ENCODE peak calls at places on chromosomes 2 and 18, in seven cellular contexts. S, H, M, I, G, T and C are unnamed samples. For H3K9me3, the result is how much of the 10 kb centered on the place peaks cover.

GRCh38 chr2:177348735-177349693 is 43.6 kb upstream of the AGPS start:
- DNase-seq in S (no peak), H (no peak), M (no peak), I (no peak), G (no peak), T (no peak), C (no peak)

GRCh38 chr2:8412082-8412481 is 269.8 kb upstream of the ID2 start:
- DNase-seq in S (no peak), H (no peak), M (no peak), I (no peak), G (peak), T (no peak), C (no peak)

GRCh38 chr2:28623582-28624405 is 127.8 kb upstream of the PPP1CB start:
- DNase-seq in S (no peak), H (no peak), M (no peak), I (no peak), G (no peak), T (peak), C (no peak)

GRCh38 chr2:230335461-230335863 is 8.5 kb downstream of the SP140L start:
- DNase-seq in S (no peak), H (no peak), M (no peak), I (no peak), G (peak), T (no peak), C (no peak)

GRCh38 chr18:10015288-10015701 is 101.5 kb downstream of the VAPA start:
- DNase-seq in S (no peak), H (no peak), M (no peak), I (no peak), G (peak), T (no peak), C (no peak)

GRCh38 chr2:102809291-102810189 is 47.7 kb downstream of the TMEM182 start:
- DNase-seq in S (no peak), H (no peak), M (no peak), I (no peak), G (no peak), T (no peak), C (no peak)

GRCh38 chr2:121596221-121597080 is 52.8 kb downstream of the CLASP1 start:
- DNase-seq in S (no peak), H (no peak), M (no peak), I (no peak), G (peak), T (no peak), C (no peak)

GRCh38 chr2:25050128-25050527 is 8.3 kb downstream of the EFR3B start:
- DNase-seq in S (no peak), H (no peak), M (no peak), I (no peak), G (no peak), T (no peak), C (no peak)

GRCh38 chr2:203463176-203463797 is 71.8 kb downstream of the RAPH1 start:
- DNase-seq in S (no peak), H (no peak), M (no peak), I (no peak), G (no peak), T (no peak), C (no peak)

GRCh38 chr2:69843993-69844392 is 14.5 kb downstream of the GMCL1 start:
- DNase-seq in S (no peak), H (no peak), M (no peak), I (no peak), G (no peak), T (no peak), C (no peak)

GRCh38 chr2:227653419-227653818 is 13.2 kb upstream of the SCYGR5 start:
- DNase-seq in S (no peak), H (no peak), M (no peak), I (no peak), G (peak), T (no peak), C (no peak)

GRCh38 chr2:153416071-153416470 is 62.5 kb downstream of the RPRM start:
- DNase-seq in S (no peak), H (no peak), M (no peak), I (no peak), G (no peak), T (no peak), C (no peak)

GRCh38 chr2:145961846-145962245 is 1441.9 kb upstream of the ZEB2 start:
- DNase-seq in S (no peak), H (no peak), M (no peak), I (no peak), G (no peak), T (no peak), C (no peak)

GRCh38 chr2:120650022-120650644 is 85.5 kb upstream of the GLI2 start:
- DNase-seq in S (no peak), H (no peak), M (no peak), I (no peak), G (peak), T (no peak), C (no peak)

GRCh38 chr2:64284751-64285150 is 140.5 kb upstream of the PELI1 start:
- DNase-seq in S (no peak), H (no peak), M (no peak), I (no peak), G (no peak), T (no peak), C (no peak)

GRCh38 chr2:22601007-22601406 is 784.0 kb upstream of the KLHL29 start:
- DNase-seq in S (no peak), H (no peak), M (no peak), I (no peak), G (no peak), T (no peak), C (no peak)

GRCh38 chr2:85972355-85972754 is 83.6 kb upstream of the ST3GAL5 start:
- DNase-seq in S (no peak), H (no peak), M (no peak), I (no peak), G (peak), T (no peak), C (no peak)

GRCh38 chr2:50691518-50691917 is 340.4 kb downstream of the NRXN1 start:
- DNase-seq in S (peak), H (no peak), M (no peak), I (no peak), G (no peak), T (no peak), C (no peak)

GRCh38 chr2:70939001-70939846 is 3.5 kb downstream of the ATP6V1B1 start:
- DNase-seq in S (peak), H (no peak), M (peak), I (no peak), G (no peak), T (no peak), C (no peak)

GRCh38 chr2:229153307-229153706 is 117.8 kb downstream of the PID1 start:
- DNase-seq in S (no peak), H (no peak), M (no peak), I (no peak), G (no peak), T (no peak), C (no peak)
- H3K9me3 ChIP-seq in S (under half), H (under half), M (under half), I (under half), G (under half), T (under half), C (under half)

GRCh38 chr2:15808980-15809379 is 131.4 kb upstream of the MYCN start:
- DNase-seq in S (no peak), H (no peak), M (peak), I (no peak), G (no peak), T (no peak), C (no peak)
- H3K9me3 ChIP-seq in S (under half), H (under half), M (under half), I (under half), G (under half), T (under half), C (under half)

GRCh38 chr2:31547485-31547884 is 33.3 kb downstream of the SRD5A2 start:
- DNase-seq in S (no peak), H (no peak), M (no peak), I (no peak), G (no peak), T (no peak), C (no peak)
- H3K9me3 ChIP-seq in S (under half), H (under half), M (under half), I (under half), G (under half), T (under half), C (under half)

GRCh38 chr2:139018252-139018651 is 238.1 kb upstream of the NXPH2 start:
- DNase-seq in S (no peak), H (no peak), M (no peak), I (no peak), G (no peak), T (peak), C (no peak)
- H3K9me3 ChIP-seq in S (under half), H (under half), M (under half), I (under half), G (half or more), T (under half), C (under half)

DNA sequence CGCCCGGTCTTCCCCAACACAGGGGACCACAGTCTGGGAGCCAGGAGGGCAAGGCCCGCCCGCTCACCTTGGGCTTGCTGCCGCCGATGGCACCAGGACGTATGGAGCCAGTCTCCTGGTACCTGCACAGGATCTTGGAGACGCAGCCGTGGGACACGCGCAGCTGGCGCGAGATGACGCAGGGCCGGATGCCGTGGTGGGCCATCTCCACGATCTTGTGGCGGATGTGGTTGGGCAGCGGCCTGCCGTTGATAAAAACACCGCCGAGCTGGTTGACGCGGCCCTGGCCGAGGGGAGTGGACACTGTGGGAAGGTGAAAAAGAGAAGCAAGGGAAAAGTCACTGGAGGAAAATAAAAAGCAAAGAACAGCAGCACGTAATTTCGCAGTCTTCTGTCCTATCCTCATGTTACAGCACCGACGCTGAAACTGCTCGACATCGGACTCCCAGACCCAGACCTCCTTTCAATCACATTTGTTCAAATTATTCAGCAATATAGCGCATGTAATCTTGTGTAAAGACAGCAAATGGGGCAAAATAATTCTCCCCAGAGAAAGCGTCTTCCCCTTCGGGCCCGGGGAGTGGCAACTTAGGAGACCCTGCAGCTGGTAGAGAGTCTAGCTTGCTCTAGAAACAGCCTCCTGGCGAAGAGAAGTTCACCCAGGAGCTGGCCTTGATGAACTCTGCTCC is 1.7 kb downstream of the PAX3 start:
- DNase-seq in S (no peak), H (no peak), M (no peak), I (no peak), G (no peak), T (peak), C (no peak)
- H3K9me3 ChIP-seq in S (under half), H (under half), M (under half), I (under half), G (under half), T (under half), C (under half)

DNA sequence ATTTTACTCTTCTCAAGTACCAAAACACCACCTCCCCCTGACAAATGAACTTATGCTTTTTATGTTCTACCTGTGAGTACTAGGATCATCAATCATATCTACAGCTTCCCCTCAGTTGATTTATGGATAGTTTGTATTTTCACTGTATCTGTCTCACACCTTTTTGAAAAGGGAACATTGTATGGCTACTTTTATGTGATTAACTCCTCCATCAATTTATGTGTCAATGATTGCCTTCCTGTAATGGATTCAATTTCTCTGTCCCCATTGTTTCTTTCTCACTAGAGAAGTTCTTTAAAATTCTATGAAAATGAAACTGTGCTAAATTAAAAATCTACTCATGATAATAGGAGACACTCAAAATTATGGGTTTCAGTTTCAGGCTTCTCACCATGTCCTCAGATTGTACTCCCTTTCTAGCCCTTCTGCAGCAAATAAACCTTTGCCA is 935.0 kb downstream of the TRIB2 start:
- DNase-seq in S (no peak), H (no peak), M (no peak), I (no peak), G (no peak), T (no peak), C (no peak)
- H3K9me3 ChIP-seq in S (under half), H (under half), M (under half), I (under half), G (under half), T (under half), C (under half)

GRCh38 chr2:56680971-56681631 is 497.3 kb downstream of the CCDC85A start:
- DNase-seq in S (no peak), H (no peak), M (no peak), I (no peak), G (peak), T (no peak), C (no peak)
- H3K9me3 ChIP-seq in S (under half), H (under half), M (under half), I (under half), G (under half), T (under half), C (under half)

DNA sequence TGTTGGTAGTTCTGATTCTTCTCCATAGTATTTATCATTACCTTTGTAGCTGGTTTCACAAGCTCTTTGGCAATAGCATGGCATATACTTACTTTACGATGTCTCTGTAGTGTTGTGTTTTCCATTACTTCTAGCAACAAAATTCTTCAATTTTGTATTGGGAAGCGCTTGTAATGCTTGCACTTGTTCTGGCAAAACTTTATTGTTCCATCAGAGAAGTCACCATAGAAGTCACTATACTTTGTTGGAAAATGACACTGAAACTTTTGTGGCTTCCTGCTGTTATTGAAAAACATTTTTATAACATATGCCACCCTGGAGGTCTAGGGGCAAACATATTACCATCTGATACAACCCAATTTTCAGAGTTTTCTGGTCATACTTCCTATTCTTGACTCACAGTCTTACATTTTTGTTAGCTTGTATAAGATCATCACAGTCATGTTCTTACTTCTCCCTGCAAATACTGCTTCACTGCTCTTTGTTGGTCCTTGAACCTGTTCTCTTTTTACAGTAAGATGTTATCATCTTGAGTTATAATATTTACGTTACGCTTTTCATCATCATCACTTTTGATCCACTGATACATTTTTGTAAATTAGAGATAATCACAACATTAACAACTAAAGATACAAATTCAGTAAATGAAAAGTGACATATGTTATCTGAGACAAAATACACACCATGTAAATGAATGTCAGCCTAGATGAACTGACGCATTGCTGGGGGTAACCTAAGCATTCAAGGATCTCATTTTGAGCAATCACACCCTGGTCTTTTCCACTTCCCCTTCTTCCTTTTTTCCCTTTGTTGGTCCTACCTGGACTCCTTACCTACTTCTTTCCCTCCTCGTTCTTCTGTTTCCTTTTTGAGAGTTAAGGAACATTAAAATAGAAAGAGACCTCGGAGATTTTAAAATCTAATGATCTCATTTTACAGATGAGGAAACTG is 33.3 kb upstream of the CXCR4 start:
- DNase-seq in S (no peak), H (no peak), M (no peak), I (no peak), G (no peak), T (no peak), C (no peak)
- H3K9me3 ChIP-seq in S (under half), H (under half), M (under half), I (under half), G (under half), T (under half), C (under half)

GRCh38 chr2:215205787-215206186 is 67.4 kb upstream of the ABCA12 start:
- DNase-seq in S (no peak), H (no peak), M (no peak), I (no peak), G (no peak), T (no peak), C (no peak)

GRCh38 chr2:215210082-215210481 is 71.7 kb upstream of the ABCA12 start:
- DNase-seq in S (no peak), H (no peak), M (no peak), I (no peak), G (no peak), T (no peak), C (no peak)

GRCh38 chr2:215207041-215207440 is 68.6 kb upstream of the ABCA12 start:
- DNase-seq in S (no peak), H (no peak), M (no peak), I (no peak), G (no peak), T (no peak), C (no peak)

GRCh38 chr2:215207791-215208367 is 69.5 kb upstream of the ABCA12 start:
- DNase-seq in S (no peak), H (no peak), M (no peak), I (no peak), G (no peak), T (no peak), C (no peak)
- H3K9me3 ChIP-seq in S (under half), H (under half), M (under half), I (under half), G (under half), T (under half), C (under half)